ENCODE peak calls at places on chromosomes 16 and 17, in four cellular contexts. M is GM12878, V is K562, S is H1. A is an unnamed sample.
A peak's percentile ranks its signal among the peaks of the same experiment; 100 is the strongest.

GRCh38 chr17:7173687-7174602 is 5.2 kb downstream of the ASGR1 start:
- DNase-seq in M (no peak), V (no peak), S (peak; percentile 72), A (peak; percentile 58)

GRCh38 chr16:66225696-66226095 is 140.8 kb upstream of the CDH5 start:
- DNase-seq in M (no peak), V (no peak), S (no peak), A (no peak)

GRCh38 chr16:19757762-19758595 is 39.9 kb downstream of the IQCK start:
- DNase-seq in M (no peak), V (no peak), S (no peak), A (no peak)

GRCh38 chr16:89357460-89357859 is 132.9 kb downstream of the ANKRD11 start:
- DNase-seq in M (no peak), V (peak; percentile 40), S (no peak), A (peak; percentile 89)

GRCh38 chr16:5056347-5056746 is 9.4 kb downstream of the C16orf89 start:
- DNase-seq in M (no peak), V (peak; percentile 63), S (no peak), A (peak; percentile 71)

GRCh38 chr17:57445772-57446472 is 189.6 kb downstream of the MSI2 start:
- DNase-seq in M (no peak), V (no peak), S (no peak), A (no peak)

GRCh38 chr16:49096191-49096945 is 185.3 kb downstream of the CBLN1 start:
- DNase-seq in M (no peak), V (no peak), S (no peak), A (no peak)

GRCh38 chr17:29835438-29836351 is 94.3 kb downstream of the SSH2 start:
- DNase-seq in M (no peak), V (no peak), S (no peak), A (no peak)

GRCh38 chr17:19747829-19748806 is at the start of gene ALDH3A1:
- DNase-seq in M (no peak), V (no peak), S (no peak), A (no peak)

GRCh38 chr17:66636111-66636510 is 198.8 kb upstream of the CACNG5 start:
- DNase-seq in M (no peak), V (no peak), S (no peak), A (no peak)

GRCh38 chr17:75908201-75908600 is 3.5 kb upstream of the MRPL38 start:
- DNase-seq in M (no peak), V (no peak), S (no peak), A (no peak)

GRCh38 chr17:17387461-17388362 is 84.5 kb downstream of the NT5M start:
- DNase-seq in M (no peak), V (peak; percentile 60), S (peak; percentile 47), A (no peak)

GRCh38 chr16:54936979-54937672 is 6.5 kb downstream of the IRX5 start:
- DNase-seq in M (no peak), V (no peak), S (no peak), A (no peak)

GRCh38 chr17:61294777-61295176 is 104.9 kb upstream of the TBX2 start:
- DNase-seq in M (no peak), V (no peak), S (no peak), A (no peak)

GRCh38 chr17:81838753-81839255 is 4.0 kb upstream of the PPP1R27 start:
- DNase-seq in M (no peak), V (no peak), S (no peak), A (no peak)
- TF ChIP-seq MAX in M (no peak), V (no peak), S (no peak), A (no peak)

GRCh38 chr17:46896991-46897390 is 26.0 kb upstream of the GOSR2 start:
- DNase-seq in M (no peak), V (no peak), S (no peak), A (no peak)
- TF ChIP-seq NRF1 in M (no peak), V (no peak), S (no peak), A (no peak)

GRCh38 chr17:32755045-32755805 is 121.7 kb downstream of the MYO1D start:
- DNase-seq in M (no peak), V (peak; percentile 54), S (no peak), A (peak; percentile 66)
- TF ChIP-seq RFX5 in M (no peak), V (no peak), S (no peak), A (peak; percentile 77)

GRCh38 chr17:46013502-46014165 is 14.6 kb downstream of the STH start:
- DNase-seq in M (no peak), V (no peak), S (no peak), A (peak; percentile 65)
- TF ChIP-seq MAX in M (no peak), V (no peak), S (no peak), A (no peak)

GRCh38 chr16:71883849-71884638 is at the start of gene ZNF821:
- DNase-seq in M (no peak), V (peak; percentile 98), S (peak; percentile 73), A (peak; percentile 100)

GRCh38 chr16:71889147-71889546 is 5.2 kb upstream of the ZNF821 start:
- DNase-seq in M (no peak), V (no peak), S (no peak), A (no peak)

GRCh38 chr16:71882505-71883192 is 1.3 kb downstream of the ZNF821 start:
- DNase-seq in M (peak; percentile 87), V (peak; percentile 72), S (no peak), A (peak; percentile 77)

GRCh38 chr16:71883193-71883848 is 661 bp downstream of the ZNF821 start:
- DNase-seq in M (no peak), V (peak; percentile 37), S (no peak), A (no peak)

DNA sequence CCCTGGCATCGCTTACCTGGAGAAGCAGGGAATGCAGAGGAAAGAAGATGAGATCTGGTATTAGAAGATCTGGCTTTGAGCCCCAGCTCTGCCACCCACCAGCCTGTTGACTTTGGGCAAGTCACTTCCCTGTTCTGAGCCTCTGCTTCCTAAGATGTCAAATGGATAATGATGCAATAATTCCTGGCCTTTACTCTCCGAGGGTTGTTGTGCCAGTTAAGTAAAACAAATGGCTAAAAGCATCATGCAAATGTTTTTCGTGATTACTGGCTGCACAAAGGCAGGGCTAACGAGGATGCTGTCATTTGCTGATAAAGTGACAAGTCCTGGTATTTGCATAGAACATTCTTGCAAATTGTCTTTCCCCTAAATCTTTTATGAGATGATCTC is 1.3 kb upstream of the ZNF821 start:
- DNase-seq in M (no peak), V (no peak), S (no peak), A (no peak)
- TF ChIP-seq NRF1 in M (no peak), V (no peak), S (no peak), A (no peak)

A was measured in SK-N-SH.